ENCODE peak calls at places on chromosomes 6 and 20, in eight cellular contexts. One of them, this sample, is unnamed.

GRCh38 chr6:1885576-1886003 is 275.9 kb downstream of the FOXC1 start:
- DNase-seq in activated CD8-positive, alpha-beta T cell treated with anti-CD3 and anti-CD28 coated beads for 36 hours: no peak
- DNase-seq in stimulated activated CD4-positive, alpha-beta T cell treated with anti-CD3 and anti-CD28 coated beads, Interleukin-4, amount 100 ng/mL, for 4 hours: no peak
- DNase-seq in neural crest cell: peak
- DNase-seq in RWPE1: no peak
- DNase-seq in progenitor cell of endocrine pancreas: no peak
- DNase-seq in activated naive CD8-positive, alpha-beta T cell treated with anti-CD3 and anti-CD28 coated beads, Interleukin-2, amount 50 U/mL, for 24 hours: no peak
- DNase-seq in GM23248: no peak
- DNase-seq in this sample: no peak

GRCh38 chr6:132236744-132237143 is 164.5 kb downstream of the MOXD1 start:
- DNase-seq in activated CD8-positive, alpha-beta T cell treated with anti-CD3 and anti-CD28 coated beads for 36 hours: no peak
- DNase-seq in stimulated activated CD4-positive, alpha-beta T cell treated with anti-CD3 and anti-CD28 coated beads, Interleukin-4, amount 100 ng/mL, for 4 hours: no peak
- DNase-seq in neural crest cell: no peak
- DNase-seq in RWPE1: no peak
- DNase-seq in progenitor cell of endocrine pancreas: no peak
- DNase-seq in activated naive CD8-positive, alpha-beta T cell treated with anti-CD3 and anti-CD28 coated beads, Interleukin-2, amount 50 U/mL, for 24 hours: no peak
- DNase-seq in GM23248: peak
- DNase-seq in this sample: no peak

GRCh38 chr6:89379281-89379680 is 26.8 kb upstream of the UBE2J1 start:
- DNase-seq in activated CD8-positive, alpha-beta T cell treated with anti-CD3 and anti-CD28 coated beads for 36 hours: no peak
- DNase-seq in stimulated activated CD4-positive, alpha-beta T cell treated with anti-CD3 and anti-CD28 coated beads, Interleukin-4, amount 100 ng/mL, for 4 hours: no peak
- DNase-seq in neural crest cell: no peak
- DNase-seq in RWPE1: no peak
- DNase-seq in progenitor cell of endocrine pancreas: no peak
- DNase-seq in activated naive CD8-positive, alpha-beta T cell treated with anti-CD3 and anti-CD28 coated beads, Interleukin-2, amount 50 U/mL, for 24 hours: no peak
- DNase-seq in GM23248: no peak
- DNase-seq in this sample: no peak

GRCh38 chr6:18564775-18565174 is 177.6 kb downstream of the RNF144B start:
- DNase-seq in activated CD8-positive, alpha-beta T cell treated with anti-CD3 and anti-CD28 coated beads for 36 hours: no peak
- DNase-seq in stimulated activated CD4-positive, alpha-beta T cell treated with anti-CD3 and anti-CD28 coated beads, Interleukin-4, amount 100 ng/mL, for 4 hours: no peak
- DNase-seq in neural crest cell: no peak
- DNase-seq in RWPE1: no peak
- DNase-seq in progenitor cell of endocrine pancreas: no peak
- DNase-seq in activated naive CD8-positive, alpha-beta T cell treated with anti-CD3 and anti-CD28 coated beads, Interleukin-2, amount 50 U/mL, for 24 hours: no peak
- DNase-seq in GM23248: no peak
- DNase-seq in this sample: no peak

GRCh38 chr20:50322703-50323131 is 132.1 kb downstream of the CEBPB start:
- DNase-seq in activated CD8-positive, alpha-beta T cell treated with anti-CD3 and anti-CD28 coated beads for 36 hours: no peak
- DNase-seq in stimulated activated CD4-positive, alpha-beta T cell treated with anti-CD3 and anti-CD28 coated beads, Interleukin-4, amount 100 ng/mL, for 4 hours: no peak
- DNase-seq in neural crest cell: no peak
- DNase-seq in RWPE1: no peak
- DNase-seq in progenitor cell of endocrine pancreas: no peak
- DNase-seq in activated naive CD8-positive, alpha-beta T cell treated with anti-CD3 and anti-CD28 coated beads, Interleukin-2, amount 50 U/mL, for 24 hours: no peak
- DNase-seq in GM23248: no peak
- DNase-seq in this sample: no peak

GRCh38 chr6:14466278-14466677 is 348.7 kb downstream of the CD83 start:
- DNase-seq in activated CD8-positive, alpha-beta T cell treated with anti-CD3 and anti-CD28 coated beads for 36 hours: no peak
- DNase-seq in stimulated activated CD4-positive, alpha-beta T cell treated with anti-CD3 and anti-CD28 coated beads, Interleukin-4, amount 100 ng/mL, for 4 hours: no peak
- DNase-seq in neural crest cell: no peak
- DNase-seq in RWPE1: no peak
- DNase-seq in progenitor cell of endocrine pancreas: no peak
- DNase-seq in activated naive CD8-positive, alpha-beta T cell treated with anti-CD3 and anti-CD28 coated beads, Interleukin-2, amount 50 U/mL, for 24 hours: no peak
- DNase-seq in GM23248: peak
- DNase-seq in this sample: no peak

GRCh38 chr6:37021356-37022129 is 16.1 kb downstream of the FGD2 start:
- DNase-seq in activated CD8-positive, alpha-beta T cell treated with anti-CD3 and anti-CD28 coated beads for 36 hours: peak
- DNase-seq in stimulated activated CD4-positive, alpha-beta T cell treated with anti-CD3 and anti-CD28 coated beads, Interleukin-4, amount 100 ng/mL, for 4 hours: peak
- DNase-seq in neural crest cell: no peak
- DNase-seq in RWPE1: no peak
- DNase-seq in progenitor cell of endocrine pancreas: no peak
- DNase-seq in activated naive CD8-positive, alpha-beta T cell treated with anti-CD3 and anti-CD28 coated beads, Interleukin-2, amount 50 U/mL, for 24 hours: peak
- DNase-seq in GM23248: peak
- DNase-seq in this sample: peak

GRCh38 chr6:105211831-105212230 is 32.0 kb upstream of the POPDC3 start:
- DNase-seq in activated CD8-positive, alpha-beta T cell treated with anti-CD3 and anti-CD28 coated beads for 36 hours: no peak
- DNase-seq in stimulated activated CD4-positive, alpha-beta T cell treated with anti-CD3 and anti-CD28 coated beads, Interleukin-4, amount 100 ng/mL, for 4 hours: no peak
- DNase-seq in neural crest cell: no peak
- DNase-seq in RWPE1: peak
- DNase-seq in progenitor cell of endocrine pancreas: no peak
- DNase-seq in activated naive CD8-positive, alpha-beta T cell treated with anti-CD3 and anti-CD28 coated beads, Interleukin-2, amount 50 U/mL, for 24 hours: no peak
- DNase-seq in GM23248: peak
- DNase-seq in this sample: no peak

GRCh38 chr6:85923013-85923430 is 280.3 kb upstream of the SYNCRIP start:
- DNase-seq in activated CD8-positive, alpha-beta T cell treated with anti-CD3 and anti-CD28 coated beads for 36 hours: peak
- DNase-seq in stimulated activated CD4-positive, alpha-beta T cell treated with anti-CD3 and anti-CD28 coated beads, Interleukin-4, amount 100 ng/mL, for 4 hours: no peak
- DNase-seq in neural crest cell: peak
- DNase-seq in RWPE1: peak
- DNase-seq in progenitor cell of endocrine pancreas: peak
- DNase-seq in activated naive CD8-positive, alpha-beta T cell treated with anti-CD3 and anti-CD28 coated beads, Interleukin-2, amount 50 U/mL, for 24 hours: no peak
- DNase-seq in GM23248: peak
- DNase-seq in this sample: no peak

GRCh38 chr20:23631226-23631822 is 6.4 kb downstream of the CST3 start:
- DNase-seq in activated CD8-positive, alpha-beta T cell treated with anti-CD3 and anti-CD28 coated beads for 36 hours: no peak
- DNase-seq in stimulated activated CD4-positive, alpha-beta T cell treated with anti-CD3 and anti-CD28 coated beads, Interleukin-4, amount 100 ng/mL, for 4 hours: no peak
- DNase-seq in neural crest cell: no peak
- DNase-seq in RWPE1: no peak
- DNase-seq in progenitor cell of endocrine pancreas: no peak
- DNase-seq in activated naive CD8-positive, alpha-beta T cell treated with anti-CD3 and anti-CD28 coated beads, Interleukin-2, amount 50 U/mL, for 24 hours: no peak
- DNase-seq in GM23248: no peak
- DNase-seq in this sample: no peak

GRCh38 chr20:36575066-36575743 is 1.8 kb downstream of the TGIF2 start:
- DNase-seq in activated CD8-positive, alpha-beta T cell treated with anti-CD3 and anti-CD28 coated beads for 36 hours: no peak
- DNase-seq in stimulated activated CD4-positive, alpha-beta T cell treated with anti-CD3 and anti-CD28 coated beads, Interleukin-4, amount 100 ng/mL, for 4 hours: no peak
- DNase-seq in neural crest cell: no peak
- DNase-seq in RWPE1: peak
- DNase-seq in progenitor cell of endocrine pancreas: no peak
- DNase-seq in activated naive CD8-positive, alpha-beta T cell treated with anti-CD3 and anti-CD28 coated beads, Interleukin-2, amount 50 U/mL, for 24 hours: peak
- DNase-seq in GM23248: peak
- DNase-seq in this sample: peak

GRCh38 chr6:44543664-44544063 is 156.2 kb downstream of the CDC5L start:
- DNase-seq in activated CD8-positive, alpha-beta T cell treated with anti-CD3 and anti-CD28 coated beads for 36 hours: no peak
- DNase-seq in stimulated activated CD4-positive, alpha-beta T cell treated with anti-CD3 and anti-CD28 coated beads, Interleukin-4, amount 100 ng/mL, for 4 hours: no peak
- DNase-seq in neural crest cell: no peak
- DNase-seq in RWPE1: no peak
- DNase-seq in progenitor cell of endocrine pancreas: no peak
- DNase-seq in activated naive CD8-positive, alpha-beta T cell treated with anti-CD3 and anti-CD28 coated beads, Interleukin-2, amount 50 U/mL, for 24 hours: no peak
- DNase-seq in GM23248: no peak
- DNase-seq in this sample: no peak

This sample was measured in stimulated activated naive CD8-positive, alpha-beta T cell treated with anti-CD3 and anti-CD28 coated beads, Interleukin-15, Interleukin-2, amounts not matched to agents 100 U/mL and 50 U/mL, for 24 hours.